ENCODE peak calls at places on chromosomes 6 and 20, in six cellular contexts. V is WTC11; C is H1; L is hypothalamus; O is NCI-H187 treated with DMSO at 0.1 percent for 48 hours; U is stimulated activated effector memory CD8-positive, alpha-beta T cell treated with anti-CD3 and anti-CD28 coated beads, Interleukin-12 subunit alpha, Interleukin-12 subunit beta, amount 100 ng/mL, for 72 hours. J is an unnamed sample.

GRCh38 chr20:49747707-49748524 is 34.2 kb upstream of the B4GALT5 start:
- DNase-seq in C (no peak), O (no peak), L (peak), U (no peak), V (no peak), J (peak)

GRCh38 chr6:7777062-7777461 is 51.2 kb downstream of the BMP6 start:
- DNase-seq in L (no peak), O (no peak), C (no peak), V (no peak), U (no peak), J (no peak)

GRCh38 chr6:154991207-154991606 is 3.9 kb upstream of the TIAM2 start:
- DNase-seq in L (no peak), V (no peak), U (no peak), O (no peak), C (no peak), J (no peak)

GRCh38 chr6:32047084-32047478 is 8.9 kb downstream of the CYP21A2 start:
- DNase-seq in C (no peak), L (peak), V (no peak), U (no peak), O (no peak), J (peak)

GRCh38 chr6:98824907-98825601 is 9.3 kb upstream of the POU3F2 start:
- DNase-seq in V (peak), L (no peak), O (no peak), U (no peak), C (no peak), J (peak)

GRCh38 chr6:34238507-34239239 is 2.0 kb downstream of the HMGA1 start:
- DNase-seq in U (no peak), C (no peak), V (no peak), L (no peak), O (no peak), J (peak)

GRCh38 chr6:71473908-71474307 is 185.3 kb downstream of the OGFRL1 start:
- DNase-seq in U (no peak), C (no peak), V (no peak), O (no peak), L (no peak), J (peak)

GRCh38 chr6:74492587-74492986 is 713.3 kb downstream of the COL12A1 start:
- DNase-seq in V (no peak), O (no peak), C (no peak), U (no peak), L (no peak), J (no peak)

GRCh38 chr20:38985603-38986170 is 23.5 kb downstream of the DHX35 start:
- DNase-seq in O (no peak), U (no peak), V (no peak), L (no peak), C (no peak), J (no peak)

GRCh38 chr20:16927031-16927430 is 178.9 kb downstream of the OTOR start:
- DNase-seq in L (no peak), V (no peak), C (no peak), U (no peak), O (no peak), J (no peak)

GRCh38 chr6:132410840-132411239 is 9.6 kb upstream of the MOXD1 start:
- DNase-seq in L (no peak), V (no peak), O (no peak), C (no peak), U (no peak), J (no peak)

GRCh38 chr6:41796474-41796873 is 9.0 kb downstream of the TOMM6 start:
- DNase-seq in O (no peak), V (no peak), C (no peak), L (no peak), U (no peak), J (no peak)

GRCh38 chr6:106670236-106670635 is 40.9 kb downstream of the QRSL1 start:
- DNase-seq in V (no peak), O (no peak), C (no peak), U (no peak), L (no peak), J (no peak)

GRCh38 chr20:8744228-8744844 is 324.6 kb upstream of the PLCB4 start:
- DNase-seq in V (no peak), L (no peak), O (no peak), C (no peak), U (no peak), J (no peak)

GRCh38 chr6:56752009-56752408 is 109.3 kb upstream of the DST start:
- DNase-seq in C (no peak), V (no peak), L (no peak), O (peak), U (no peak), J (no peak)

GRCh38 chr6:10078581-10078980 is 336.3 kb downstream of the TFAP2A start:
- DNase-seq in L (no peak), V (no peak), O (no peak), C (no peak), U (no peak), J (no peak)

GRCh38 chr20:12276011-12276673 is 358.4 kb downstream of the BTBD3 start:
- DNase-seq in L (no peak), U (no peak), C (no peak), O (no peak), V (no peak), J (no peak)

GRCh38 chr6:14710421-14710820 is 535.4 kb upstream of the JARID2 start:
- DNase-seq in O (no peak), U (no peak), V (no peak), C (no peak), L (no peak), J (no peak)

J was measured in kidney.